ENCODE peak calls at places on chromosomes 5 and 9, in six cellular contexts. R, S, K, X, M and V are unnamed samples.

GRCh38 chr5:134637106-134637721 is 4.6 kb upstream of the SAR1B start:
- DNase-seq in S (no peak), K (no peak), R (no peak), M (no peak), X (no peak), V (no peak)

GRCh38 chr5:159071382-159071781 is 28.3 kb downstream of the EBF1 start:
- DNase-seq in R (no peak), X (no peak), K (no peak), M (no peak), S (no peak), V (no peak)

GRCh38 chr5:19733612-19734495 is 254.1 kb downstream of the CDH18 start:
- DNase-seq in S (no peak), R (no peak), K (no peak), X (peak), M (no peak), V (no peak)

GRCh38 chr5:172678902-172679301 is 37.8 kb downstream of the NEURL1B start:
- DNase-seq in S (peak), R (no peak), K (no peak), X (no peak), M (no peak), V (peak)

GRCh38 chr5:74543162-74543995 is 97.1 kb downstream of the ENC1 start:
- DNase-seq in K (peak), S (no peak), R (no peak), X (peak), M (no peak), V (no peak)

GRCh38 chr5:66927140-66927539 is 269.5 kb downstream of the CD180 start:
- DNase-seq in X (no peak), S (no peak), K (no peak), R (no peak), M (no peak), V (no peak)

GRCh38 chr5:14445581-14446290 is 135.9 kb upstream of the OTULINL start:
- DNase-seq in M (no peak), X (peak), K (no peak), R (no peak), S (no peak), V (peak)

GRCh38 chr9:105318729-105319513 is 74.5 kb downstream of the SLC44A1 start:
- DNase-seq in K (no peak), X (no peak), M (no peak), S (no peak), R (no peak), V (no peak)

GRCh38 chr5:14143843-14144585 is 872 bp downstream of the TRIO start:
- DNase-seq in M (peak), K (no peak), S (peak), X (no peak), R (no peak), V (peak)

GRCh38 chr5:132342291-132343180 is 27.0 kb upstream of the SLC22A5 start:
- DNase-seq in M (no peak), R (no peak), X (no peak), S (no peak), K (no peak), V (no peak)

GRCh38 chr9:16417101-16417500 is 453.4 kb downstream of the BNC2 start:
- DNase-seq in X (peak), K (peak), M (no peak), R (no peak), S (no peak), V (no peak)

GRCh38 chr5:37568018-37568753 is 189.1 kb downstream of the WDR70 start:
- DNase-seq in R (no peak), M (no peak), S (no peak), K (no peak), X (no peak), V (no peak)

GRCh38 chr5:50727149-50727496 is 60.7 kb downstream of the PARP8 start:
- DNase-seq in K (no peak), R (no peak), M (no peak), S (no peak), X (peak), V (peak)

GRCh38 chr5:61397238-61397637 is 65.2 kb downstream of the ZSWIM6 start:
- DNase-seq in S (no peak), X (peak), R (no peak), K (no peak), M (no peak), V (no peak)

GRCh38 chr5:400282-401215 is 42.4 kb upstream of the EXOC3 start:
- DNase-seq in K (peak), R (no peak), X (peak), S (peak), M (no peak), V (peak)

GRCh38 chr9:121285835-121286687 is 18.1 kb downstream of the GSN start:
- DNase-seq in X (peak), S (peak), K (peak), R (no peak), M (no peak), V (peak)

GRCh38 chr5:115549154-115549553 is 4.6 kb upstream of the FEM1C start:
- DNase-seq in M (no peak), K (no peak), X (peak), R (no peak), S (no peak), V (no peak)

GRCh38 chr5:73213566-73213998 is 40.6 kb downstream of the TMEM174 start:
- DNase-seq in K (peak), S (peak), M (no peak), X (peak), R (no peak), V (no peak)

GRCh38 chr9:124296800-124297552 is 39.2 kb downstream of the NEK6 start:
- DNase-seq in S (no peak), M (no peak), X (no peak), K (no peak), R (no peak), V (no peak)

GRCh38 chr5:146797683-146798082 is 80.9 kb downstream of the PPP2R2B start:
- DNase-seq in R (no peak), S (no peak), M (no peak), K (no peak), X (no peak), V (no peak)

GRCh38 chr5:50623666-50624065 is 42.8 kb upstream of the PARP8 start:
- DNase-seq in K (no peak), M (no peak), X (peak), S (no peak), R (no peak), V (no peak)

GRCh38 chr5:56631719-56632118 is 183.6 kb upstream of the MAP3K1 start:
- DNase-seq in K (no peak), S (no peak), R (no peak), M (no peak), X (no peak), V (no peak)

GRCh38 chr5:72427488-72428437 is 79.4 kb downstream of the ZNF366 start:
- DNase-seq in M (no peak), X (peak), R (no peak), K (no peak), S (no peak), V (no peak)

GRCh38 chr9:13146838-13147237 is 132.7 kb downstream of the MPDZ start:
- DNase-seq in K (no peak), S (no peak), X (no peak), R (no peak), M (no peak), V (no peak)

GRCh38 chr9:38130724-38131123 is 61.7 kb upstream of the SHB start:
- DNase-seq in K (no peak), S (no peak), R (no peak), X (no peak), M (no peak), V (no peak)

GRCh38 chr5:567664-568060 is 43.4 kb upstream of the SLC9A3 start:
- DNase-seq in R (no peak), S (peak), M (no peak), K (no peak), X (no peak), V (peak)

GRCh38 chr9:114207034-114207815 is 51.9 kb downstream of the COL27A1 start:
- DNase-seq in M (no peak), S (no peak), X (peak), R (no peak), K (no peak), V (peak)

GRCh38 chr9:130830199-130830598 is 4.9 kb upstream of the ABL1 start:
- DNase-seq in K (no peak), S (no peak), X (no peak), R (no peak), M (no peak), V (no peak)

GRCh38 chr5:56501949-56502557 is 268.9 kb upstream of the ANKRD55 start:
- DNase-seq in X (no peak), M (no peak), K (no peak), S (no peak), R (no peak), V (no peak)

GRCh38 chr9:72583370-72583769 is 62.0 kb downstream of the TMC1 start:
- DNase-seq in S (no peak), K (no peak), M (no peak), R (no peak), X (no peak), V (no peak)

GRCh38 chr9:126393876-126394275 is 67.2 kb downstream of the MVB12B start:
- DNase-seq in K (no peak), X (no peak), S (no peak), M (no peak), R (no peak), V (no peak)

GRCh38 chr5:143758750-143759149 is 53.2 kb upstream of the HMHB1 start:
- DNase-seq in X (no peak), R (no peak), M (no peak), S (no peak), K (peak), V (no peak)

GRCh38 chr9:35516481-35516880 is 26.6 kb downstream of the RUSC2 start:
- DNase-seq in K (no peak), S (no peak), M (no peak), X (peak), R (no peak), V (no peak)

GRCh38 chr5:78760411-78761169 is 112.0 kb upstream of the LHFPL2 start:
- DNase-seq in K (no peak), X (no peak), R (no peak), M (no peak), S (no peak), V (no peak)

GRCh38 chr9:129252937-129253819 is 75.1 kb upstream of the IER5L start:
- DNase-seq in X (no peak), R (no peak), M (no peak), K (no peak), S (peak), V (no peak)

GRCh38 chr9:95649801-95650213 is 133.0 kb upstream of the PTCH1 start:
- DNase-seq in M (no peak), S (no peak), K (no peak), R (no peak), X (no peak), V (no peak)

GRCh38 chr9:98702340-98702739 is 6.4 kb downstream of the GABBR2 start:
- DNase-seq in K (no peak), X (no peak), S (no peak), M (no peak), R (no peak), V (no peak)

GRCh38 chr5:132090107-132090506 is 16.5 kb downstream of the CSF2 start:
- DNase-seq in S (no peak), M (no peak), K (peak), R (no peak), X (peak), V (no peak)